ENCODE peak calls at places on chromosomes 3 and 15, in ten cellular contexts. One of them, this sample, is unnamed.

GRCh38 chr15:43253431-43254403 is 13.0 kb downstream of the TGM5 start:
- DNase-seq in stomach: peak
- DNase-seq in breast epithelium: peak
- DNase-seq in adrenal gland: no peak
- DNase-seq in NB4: no peak
- DNase-seq in GM12865: peak
- DNase-seq in thoracic aorta: no peak
- DNase-seq in heart left ventricle: no peak
- DNase-seq in fibroblast of mammary gland: no peak
- DNase-seq in GM12864: no peak
- DNase-seq in this sample: no peak

GRCh38 chr15:22265961-22266360 is 185.6 kb downstream of the OR4M2 start:
- DNase-seq in stomach: no peak
- DNase-seq in breast epithelium: no peak
- DNase-seq in adrenal gland: no peak
- DNase-seq in NB4: no peak
- DNase-seq in GM12865: no peak
- DNase-seq in thoracic aorta: no peak
- DNase-seq in heart left ventricle: no peak
- DNase-seq in fibroblast of mammary gland: no peak
- DNase-seq in GM12864: no peak
- DNase-seq in this sample: no peak

GRCh38 chr15:82805994-82806406 is at the start of gene FSD2:
- DNase-seq in stomach: no peak
- DNase-seq in breast epithelium: no peak
- DNase-seq in adrenal gland: no peak
- DNase-seq in NB4: peak
- DNase-seq in GM12865: peak
- DNase-seq in thoracic aorta: no peak
- DNase-seq in heart left ventricle: peak
- DNase-seq in fibroblast of mammary gland: no peak
- DNase-seq in GM12864: peak
- DNase-seq in this sample: no peak

GRCh38 chr3:34570916-34571705 is 772.7 kb downstream of the PDCD6IP start:
- DNase-seq in stomach: no peak
- DNase-seq in breast epithelium: no peak
- DNase-seq in adrenal gland: no peak
- DNase-seq in NB4: no peak
- DNase-seq in GM12865: no peak
- DNase-seq in thoracic aorta: no peak
- DNase-seq in heart left ventricle: no peak
- DNase-seq in fibroblast of mammary gland: no peak
- DNase-seq in GM12864: no peak
- DNase-seq in this sample: no peak

GRCh38 chr15:61528590-61528929 is 299.5 kb upstream of the RORA start:
- DNase-seq in stomach: no peak
- DNase-seq in breast epithelium: no peak
- DNase-seq in adrenal gland: no peak
- DNase-seq in NB4: no peak
- DNase-seq in GM12865: no peak
- DNase-seq in thoracic aorta: no peak
- DNase-seq in heart left ventricle: no peak
- DNase-seq in fibroblast of mammary gland: no peak
- DNase-seq in GM12864: no peak
- DNase-seq in this sample: no peak

GRCh38 chr3:115766587-115767492 is 143.5 kb downstream of the GAP43 start:
- DNase-seq in stomach: no peak
- DNase-seq in breast epithelium: no peak
- DNase-seq in adrenal gland: no peak
- DNase-seq in NB4: no peak
- DNase-seq in GM12865: no peak
- DNase-seq in thoracic aorta: no peak
- DNase-seq in heart left ventricle: no peak
- DNase-seq in fibroblast of mammary gland: peak
- DNase-seq in GM12864: no peak
- DNase-seq in this sample: no peak

GRCh38 chr15:77821188-77821958 is 188.7 kb upstream of the LINGO1 start:
- DNase-seq in stomach: peak
- DNase-seq in breast epithelium: peak
- DNase-seq in adrenal gland: peak
- DNase-seq in NB4: peak
- DNase-seq in GM12865: peak
- DNase-seq in thoracic aorta: no peak
- DNase-seq in heart left ventricle: peak
- DNase-seq in fibroblast of mammary gland: peak
- DNase-seq in GM12864: no peak
- DNase-seq in this sample: peak

GRCh38 chr15:72826611-72827010 is 43.1 kb upstream of the ADPGK start:
- DNase-seq in stomach: no peak
- DNase-seq in breast epithelium: no peak
- DNase-seq in adrenal gland: peak
- DNase-seq in NB4: no peak
- DNase-seq in GM12865: no peak
- DNase-seq in thoracic aorta: no peak
- DNase-seq in heart left ventricle: no peak
- DNase-seq in fibroblast of mammary gland: no peak
- DNase-seq in GM12864: no peak
- DNase-seq in this sample: no peak

GRCh38 chr3:5252111-5252510 is 64.6 kb downstream of the EDEM1 start:
- DNase-seq in stomach: no peak
- DNase-seq in breast epithelium: no peak
- DNase-seq in adrenal gland: no peak
- DNase-seq in NB4: no peak
- DNase-seq in GM12865: no peak
- DNase-seq in thoracic aorta: no peak
- DNase-seq in heart left ventricle: no peak
- DNase-seq in fibroblast of mammary gland: no peak
- DNase-seq in GM12864: no peak
- DNase-seq in this sample: no peak

GRCh38 chr3:192884831-192885356 is 32.8 kb downstream of the MB21D2 start:
- DNase-seq in stomach: no peak
- DNase-seq in breast epithelium: no peak
- DNase-seq in adrenal gland: no peak
- DNase-seq in NB4: no peak
- DNase-seq in GM12865: no peak
- DNase-seq in thoracic aorta: no peak
- DNase-seq in heart left ventricle: no peak
- DNase-seq in fibroblast of mammary gland: peak
- DNase-seq in GM12864: no peak
- DNase-seq in this sample: no peak

GRCh38 chr15:47410243-47410642 is 307.1 kb upstream of the SEMA6D start:
- DNase-seq in stomach: no peak
- DNase-seq in breast epithelium: no peak
- DNase-seq in adrenal gland: no peak
- DNase-seq in NB4: peak
- DNase-seq in GM12865: no peak
- DNase-seq in thoracic aorta: no peak
- DNase-seq in heart left ventricle: no peak
- DNase-seq in fibroblast of mammary gland: no peak
- DNase-seq in GM12864: no peak
- DNase-seq in this sample: no peak

GRCh38 chr3:172253200-172253599 is 195.1 kb downstream of the GHSR start:
- DNase-seq in stomach: no peak
- DNase-seq in breast epithelium: no peak
- DNase-seq in adrenal gland: no peak
- DNase-seq in NB4: no peak
- DNase-seq in GM12865: no peak
- DNase-seq in thoracic aorta: no peak
- DNase-seq in heart left ventricle: no peak
- DNase-seq in fibroblast of mammary gland: no peak
- DNase-seq in GM12864: no peak
- DNase-seq in this sample: no peak

GRCh38 chr3:72120806-72121778 is 336.1 kb upstream of the PROK2 start:
- DNase-seq in stomach: no peak
- DNase-seq in breast epithelium: no peak
- DNase-seq in adrenal gland: no peak
- DNase-seq in NB4: no peak
- DNase-seq in GM12865: peak
- DNase-seq in thoracic aorta: no peak
- DNase-seq in heart left ventricle: no peak
- DNase-seq in fibroblast of mammary gland: no peak
- DNase-seq in GM12864: no peak
- DNase-seq in this sample: no peak

GRCh38 chr15:58574612-58575011 is 142.8 kb downstream of the LIPC start:
- DNase-seq in stomach: no peak
- DNase-seq in breast epithelium: no peak
- DNase-seq in adrenal gland: no peak
- DNase-seq in NB4: no peak
- DNase-seq in GM12865: no peak
- DNase-seq in thoracic aorta: no peak
- DNase-seq in heart left ventricle: no peak
- DNase-seq in fibroblast of mammary gland: no peak
- DNase-seq in GM12864: no peak
- DNase-seq in this sample: no peak

GRCh38 chr3:37898424-37898823 is 36.7 kb downstream of the CTDSPL start:
- DNase-seq in stomach: no peak
- DNase-seq in breast epithelium: no peak
- DNase-seq in adrenal gland: no peak
- DNase-seq in NB4: no peak
- DNase-seq in GM12865: no peak
- DNase-seq in thoracic aorta: no peak
- DNase-seq in heart left ventricle: no peak
- DNase-seq in fibroblast of mammary gland: no peak
- DNase-seq in GM12864: no peak
- DNase-seq in this sample: no peak

GRCh38 chr3:4416427-4416826 is 50.6 kb downstream of the SUMF1 start:
- DNase-seq in stomach: no peak
- DNase-seq in breast epithelium: no peak
- DNase-seq in adrenal gland: no peak
- DNase-seq in NB4: no peak
- DNase-seq in GM12865: no peak
- DNase-seq in thoracic aorta: no peak
- DNase-seq in heart left ventricle: no peak
- DNase-seq in fibroblast of mammary gland: no peak
- DNase-seq in GM12864: no peak
- DNase-seq in this sample: no peak

GRCh38 chr3:141076821-141077571 is 25.8 kb downstream of the SPSB4 start:
- DNase-seq in stomach: peak
- DNase-seq in breast epithelium: no peak
- DNase-seq in adrenal gland: peak
- DNase-seq in NB4: peak
- DNase-seq in GM12865: no peak
- DNase-seq in thoracic aorta: peak
- DNase-seq in heart left ventricle: peak
- DNase-seq in fibroblast of mammary gland: peak
- DNase-seq in GM12864: no peak
- DNase-seq in this sample: no peak

GRCh38 chr3:187064210-187065115 is 74.8 kb downstream of the RPL39L start:
- DNase-seq in stomach: no peak
- DNase-seq in breast epithelium: no peak
- DNase-seq in adrenal gland: no peak
- DNase-seq in NB4: peak
- DNase-seq in GM12865: peak
- DNase-seq in thoracic aorta: no peak
- DNase-seq in heart left ventricle: no peak
- DNase-seq in fibroblast of mammary gland: peak
- DNase-seq in GM12864: no peak
- DNase-seq in this sample: peak

GRCh38 chr15:83430436-83430835 is 16.7 kb upstream of the SH3GL3 start:
- DNase-seq in stomach: no peak
- DNase-seq in breast epithelium: no peak
- DNase-seq in adrenal gland: no peak
- DNase-seq in NB4: no peak
- DNase-seq in GM12865: no peak
- DNase-seq in thoracic aorta: no peak
- DNase-seq in heart left ventricle: no peak
- DNase-seq in fibroblast of mammary gland: peak
- DNase-seq in GM12864: no peak
- DNase-seq in this sample: no peak

GRCh38 chr15:99371180-99372103 is 120.2 kb downstream of the LRRC28 start:
- DNase-seq in stomach: no peak
- DNase-seq in breast epithelium: no peak
- DNase-seq in adrenal gland: no peak
- DNase-seq in NB4: peak
- DNase-seq in GM12865: peak
- DNase-seq in thoracic aorta: no peak
- DNase-seq in heart left ventricle: no peak
- DNase-seq in fibroblast of mammary gland: peak
- DNase-seq in GM12864: peak
- DNase-seq in this sample: no peak

GRCh38 chr3:40681658-40682055 is 156.9 kb downstream of the ZNF621 start:
- DNase-seq in stomach: no peak
- DNase-seq in breast epithelium: no peak
- DNase-seq in adrenal gland: no peak
- DNase-seq in NB4: no peak
- DNase-seq in GM12865: peak
- DNase-seq in thoracic aorta: no peak
- DNase-seq in heart left ventricle: no peak
- DNase-seq in fibroblast of mammary gland: peak
- DNase-seq in GM12864: no peak
- DNase-seq in this sample: no peak

GRCh38 chr15:52217186-52217585 is 26.0 kb upstream of the GNB5 start:
- DNase-seq in stomach: peak
- DNase-seq in breast epithelium: peak
- DNase-seq in adrenal gland: no peak
- DNase-seq in NB4: peak
- DNase-seq in GM12865: peak
- DNase-seq in thoracic aorta: no peak
- DNase-seq in heart left ventricle: no peak
- DNase-seq in fibroblast of mammary gland: no peak
- DNase-seq in GM12864: no peak
- DNase-seq in this sample: no peak
- TF ChIP-seq CTCF in stomach: no peak
- TF ChIP-seq CTCF in breast epithelium: no peak
- TF ChIP-seq CTCF in adrenal gland: no peak
- TF ChIP-seq CTCF in NB4: peak
- TF ChIP-seq CTCF in GM12865: peak
- TF ChIP-seq CTCF in thoracic aorta: no peak
- TF ChIP-seq CTCF in heart left ventricle: no peak
- TF ChIP-seq CTCF in fibroblast of mammary gland: no peak
- TF ChIP-seq CTCF in GM12864: peak
- TF ChIP-seq CTCF in this sample: no peak

GRCh38 chr3:55218577-55218976 is 268.5 kb downstream of the WNT5A start:
- DNase-seq in stomach: no peak
- DNase-seq in breast epithelium: no peak
- DNase-seq in adrenal gland: no peak
- DNase-seq in NB4: peak
- DNase-seq in GM12865: no peak
- DNase-seq in thoracic aorta: no peak
- DNase-seq in heart left ventricle: no peak
- DNase-seq in fibroblast of mammary gland: no peak
- DNase-seq in GM12864: no peak
- DNase-seq in this sample: no peak
- H3K4me3 ChIP-seq in stomach: no peak
- H3K4me3 ChIP-seq in breast epithelium: no peak
- H3K4me3 ChIP-seq in adrenal gland: no peak
- H3K4me3 ChIP-seq in NB4: no peak
- H3K4me3 ChIP-seq in GM12865: no peak
- H3K4me3 ChIP-seq in thoracic aorta: no peak
- H3K4me3 ChIP-seq in heart left ventricle: no peak
- H3K4me3 ChIP-seq in fibroblast of mammary gland: no peak
- H3K4me3 ChIP-seq in GM12864: no peak
- H3K4me3 ChIP-seq in this sample: no peak

GRCh38 chr3:46717447-46718231 is at the start of gene PRSS50:
- DNase-seq in stomach: peak
- DNase-seq in breast epithelium: no peak
- DNase-seq in adrenal gland: no peak
- DNase-seq in NB4: peak
- DNase-seq in GM12865: peak
- DNase-seq in thoracic aorta: no peak
- DNase-seq in heart left ventricle: no peak
- DNase-seq in fibroblast of mammary gland: no peak
- DNase-seq in GM12864: no peak
- DNase-seq in this sample: no peak
- TF ChIP-seq CTCF in stomach: no peak
- TF ChIP-seq CTCF in breast epithelium: no peak
- TF ChIP-seq CTCF in adrenal gland: no peak
- TF ChIP-seq CTCF in NB4: peak
- TF ChIP-seq CTCF in GM12865: peak
- TF ChIP-seq CTCF in thoracic aorta: peak
- TF ChIP-seq CTCF in heart left ventricle: peak
- TF ChIP-seq CTCF in fibroblast of mammary gland: no peak
- TF ChIP-seq CTCF in GM12864: peak
- TF ChIP-seq CTCF in this sample: peak

GRCh38 chr3:12841970-12842328 is 584 bp upstream of the RPL32 start:
- DNase-seq in stomach: no peak
- DNase-seq in breast epithelium: no peak
- DNase-seq in adrenal gland: no peak
- DNase-seq in NB4: no peak
- DNase-seq in GM12865: no peak
- DNase-seq in thoracic aorta: no peak
- DNase-seq in heart left ventricle: no peak
- DNase-seq in fibroblast of mammary gland: no peak
- DNase-seq in GM12864: no peak
- DNase-seq in this sample: no peak
- H3K4me3 ChIP-seq in stomach: peak
- H3K4me3 ChIP-seq in breast epithelium: peak
- H3K4me3 ChIP-seq in adrenal gland: peak
- H3K4me3 ChIP-seq in NB4: peak
- H3K4me3 ChIP-seq in GM12865: peak
- H3K4me3 ChIP-seq in thoracic aorta: peak
- H3K4me3 ChIP-seq in heart left ventricle: peak
- H3K4me3 ChIP-seq in fibroblast of mammary gland: peak
- H3K4me3 ChIP-seq in GM12864: peak
- H3K4me3 ChIP-seq in this sample: no peak

This sample was measured in HFF-Myc.